ENCODE peak calls at places on chromosomes 11 and 22, in eight cellular contexts. P is heart right ventricle, E is transverse colon, B is H1, L is A549, Y is Karpas-422, M is MM.1S, U is IMR-90. C is an unnamed sample. For H3K4me1, the result is how much of the 10 kb centered on the place peaks cover.

GRCh38 chr11:14669958-14670357 is 26.4 kb downstream of the PDE3B start:
- DNase-seq in L (no peak), M (no peak), B (no peak), P (no peak), Y (no peak), E (no peak), U (no peak), C (no peak)

GRCh38 chr22:49968313-49968830 is 7.8 kb downstream of the PIM3 start:
- DNase-seq in B (no peak), M (peak), U (no peak), Y (no peak), P (peak), L (no peak), E (no peak), C (no peak)

GRCh38 chr22:35785181-35785923 is 67.7 kb downstream of the APOL5 start:
- DNase-seq in Y (no peak), M (no peak), U (no peak), B (no peak), E (no peak), P (no peak), L (no peak), C (no peak)

GRCh38 chr22:47626428-47627390 is 864.3 kb downstream of the TBC1D22A start:
- DNase-seq in E (no peak), P (no peak), M (peak), Y (peak), L (peak), U (no peak), B (no peak), C (no peak)

GRCh38 chr11:64234840-64235379 is 526 bp downstream of the VEGFB start:
- DNase-seq in Y (peak), E (peak), P (peak), L (no peak), U (no peak), M (peak), B (no peak), C (no peak)

GRCh38 chr11:94869186-94869585 is 101.0 kb downstream of the AMOTL1 start:
- DNase-seq in P (no peak), U (no peak), B (no peak), L (no peak), M (no peak), E (no peak), Y (no peak), C (no peak)

GRCh38 chr11:118305726-118306125 is 1.2 kb downstream of the CD3E start:
- DNase-seq in U (no peak), L (no peak), Y (no peak), E (no peak), P (no peak), M (no peak), B (no peak), C (no peak)

GRCh38 chr11:8287297-8288070 is 23.8 kb upstream of the LMO1 start:
- DNase-seq in L (no peak), Y (no peak), E (no peak), U (no peak), M (no peak), P (no peak), B (no peak), C (no peak)

GRCh38 chr11:9842923-9843322 is 179.0 kb downstream of the SWAP70 start:
- DNase-seq in M (no peak), P (no peak), L (no peak), B (no peak), U (no peak), Y (no peak), E (no peak), C (no peak)

GRCh38 chr11:1205987-1206331 is 16.9 kb upstream of the MUC5B start:
- DNase-seq in L (no peak), M (no peak), U (no peak), E (no peak), Y (no peak), P (no peak), B (no peak), C (no peak)

GRCh38 chr22:41541484-41541883 is 2.8 kb downstream of the POLR3H start:
- DNase-seq in Y (no peak), B (no peak), M (no peak), U (no peak), E (no peak), L (no peak), P (no peak), C (no peak)

GRCh38 chr11:46121724-46122477 is 647 bp upstream of the PHF21A start:
- DNase-seq in E (peak), M (peak), L (peak), P (peak), U (peak), B (no peak), Y (peak), C (no peak)

GRCh38 chr22:24421428-24421931 is 5.9 kb upstream of the ADORA2A start:
- DNase-seq in U (no peak), Y (peak), E (no peak), M (peak), B (peak), P (no peak), L (peak), C (no peak)

GRCh38 chr22:26367402-26368245 is 61.4 kb upstream of the ASPHD2 start:
- DNase-seq in B (no peak), P (no peak), U (peak), L (peak), Y (peak), E (peak), M (peak), C (peak)

DNA sequence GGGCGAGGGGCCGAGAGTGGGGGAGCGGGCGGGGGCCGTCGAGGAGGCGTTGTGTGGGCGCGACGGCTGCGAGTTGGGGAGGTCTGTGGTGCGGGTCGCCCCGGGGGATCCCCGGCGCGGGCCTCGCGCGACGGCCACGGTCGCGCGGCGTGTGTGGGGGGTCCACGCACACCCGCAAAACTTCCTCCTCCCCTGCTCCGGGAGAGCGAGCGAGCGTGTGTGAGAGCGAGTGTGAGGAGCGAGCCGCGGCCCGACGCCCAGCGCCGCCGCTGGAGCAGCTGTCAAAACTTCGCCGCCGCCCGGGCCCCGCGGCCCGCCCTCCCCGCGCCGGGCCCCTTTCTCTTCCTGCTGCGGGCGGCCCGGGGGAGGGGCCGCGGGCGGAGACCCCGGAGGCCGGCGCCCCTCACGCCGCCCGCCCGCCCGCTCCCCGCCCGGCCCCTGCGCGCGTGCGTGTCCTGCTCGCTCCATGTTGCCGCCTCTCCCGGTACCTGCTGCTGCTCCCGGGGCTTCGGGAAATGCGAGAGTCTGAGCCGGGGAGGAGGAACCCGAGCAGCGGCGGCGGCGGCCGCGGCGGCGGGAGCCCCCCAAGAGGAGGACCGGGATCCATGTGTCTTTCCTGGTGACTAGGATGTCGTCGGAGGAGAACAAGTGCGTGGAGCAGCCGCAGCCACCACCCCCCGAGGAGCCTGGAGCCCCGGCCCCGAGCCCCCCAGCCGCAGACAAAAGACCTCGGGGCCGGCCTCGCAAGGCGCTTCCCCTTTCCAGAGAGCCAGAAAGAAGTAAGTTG is 9.0 kb upstream of the CCT8L2 start:
- DNase-seq in E (no peak), B (no peak), M (no peak), U (no peak), P (peak), Y (no peak), L (no peak), C (no peak)
- H3K27ac ChIP-seq in E (peak), B (no peak), M (no peak), U (no peak), P (no peak), Y (no peak), L (no peak), C (no peak)

DNA sequence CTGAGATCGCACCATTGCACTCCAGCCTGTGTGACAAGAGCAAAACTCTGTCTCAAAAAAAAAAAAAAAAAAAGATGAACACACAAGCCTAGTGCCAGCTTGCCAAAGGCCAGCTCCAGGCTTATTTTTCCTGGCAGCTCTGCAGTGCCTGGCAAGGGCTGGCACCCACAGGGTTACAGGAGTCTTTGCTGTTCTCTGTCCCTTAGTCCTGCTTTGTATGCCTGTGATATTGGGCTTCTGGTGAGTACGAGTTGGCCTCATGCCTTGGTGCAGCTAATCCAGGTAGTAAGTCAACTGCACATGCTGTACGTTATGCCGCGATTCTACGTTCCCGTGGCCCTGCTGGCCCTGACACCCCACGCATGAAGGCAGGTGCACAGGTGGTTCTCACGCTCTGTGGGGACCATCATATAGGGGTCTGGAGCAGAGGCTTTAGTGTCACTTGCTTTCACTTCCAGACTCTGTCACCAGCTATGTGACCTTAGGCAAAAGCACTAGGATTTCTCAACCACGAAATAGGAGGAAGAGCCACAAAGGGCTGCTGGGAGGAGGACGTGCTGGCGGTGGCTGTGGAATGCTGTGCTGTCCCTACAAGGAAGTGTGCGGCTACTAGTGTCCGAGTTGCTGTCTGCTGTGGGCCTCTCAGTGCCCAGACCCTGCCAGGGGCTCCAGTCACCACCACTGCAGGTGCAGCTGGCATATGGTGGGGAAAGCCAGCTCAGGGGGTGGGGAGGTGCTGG is 21.4 kb upstream of the RASL10A start:
- DNase-seq in B (no peak), E (no peak), U (no peak), M (no peak), L (no peak), P (no peak), Y (no peak), C (no peak)
- H3K4me1 ChIP-seq in B (under half), E (under half), U (under half), M (under half), L (under half), P (under half), Y (under half), C (under half)

DNA sequence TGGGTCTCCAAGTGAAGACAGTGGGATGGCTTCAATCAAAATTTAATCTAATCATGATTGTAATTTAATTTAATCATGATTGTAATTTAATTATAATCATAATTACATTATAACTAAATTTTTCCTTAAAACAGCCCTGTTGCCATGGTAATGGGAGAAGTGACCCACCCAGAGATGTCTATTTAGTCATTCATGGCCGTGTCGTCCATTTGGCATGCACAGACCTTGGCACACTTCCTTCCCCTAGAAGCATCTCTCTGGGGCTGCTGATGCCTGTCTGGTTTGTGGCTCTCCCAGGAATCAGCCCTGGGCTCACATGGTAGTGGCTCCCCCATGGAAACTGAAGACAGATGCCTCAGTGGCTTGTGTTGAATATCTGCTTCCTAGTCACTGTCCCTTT is 27.0 kb downstream of the P4HA3 start:
- DNase-seq in Y (no peak), E (no peak), M (no peak), P (no peak), B (no peak), L (no peak), U (peak), C (no peak)
- H3K27ac ChIP-seq in Y (no peak), E (no peak), M (no peak), P (no peak), B (no peak), L (peak), U (peak), C (no peak)

GRCh38 chr11:72369786-72370185 is 64.5 kb downstream of the CLPB start:
- DNase-seq in L (no peak), Y (no peak), P (no peak), E (no peak), B (no peak), M (no peak), U (no peak), C (no peak)

GRCh38 chr11:72375241-72375640 is 59.1 kb downstream of the CLPB start:
- DNase-seq in Y (no peak), E (no peak), P (no peak), U (no peak), M (no peak), L (no peak), B (no peak), C (no peak)

GRCh38 chr11:72370201-72370600 is 64.1 kb downstream of the CLPB start:
- DNase-seq in Y (no peak), U (no peak), E (no peak), P (no peak), M (no peak), B (no peak), L (no peak), C (no peak)

GRCh38 chr11:72377596-72377995 is 56.7 kb downstream of the CLPB start:
- DNase-seq in L (no peak), U (no peak), B (no peak), E (no peak), M (no peak), P (no peak), Y (no peak), C (no peak)

DNA sequence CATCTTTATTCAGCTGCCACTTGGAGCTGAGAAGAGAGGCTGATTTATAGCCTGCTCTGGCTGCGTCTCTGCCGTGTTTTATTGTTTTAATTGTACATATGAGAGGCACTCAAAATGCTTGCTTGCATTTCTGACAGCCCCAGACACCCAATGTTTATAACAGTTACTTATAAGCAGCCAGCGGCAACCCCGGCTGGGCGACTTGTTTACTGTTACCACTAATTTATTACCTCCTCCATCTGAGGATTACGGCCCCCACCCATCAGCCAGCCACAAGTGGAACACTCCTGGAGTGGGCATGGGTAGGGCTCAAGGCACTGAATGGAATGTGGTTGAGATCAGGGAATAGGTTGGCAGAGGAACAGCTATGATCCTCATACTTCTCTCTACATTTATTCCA is 61.2 kb downstream of the CLPB start:
- DNase-seq in E (no peak), U (no peak), Y (no peak), P (no peak), L (no peak), M (no peak), B (no peak), C (no peak)
- H3K4me1 ChIP-seq in E (under half), U (under half), Y (under half), P (under half), L (under half), M (under half), B (under half), C (under half)

GRCh38 chr22:21652547-21653545 is 10.7 kb downstream of the SDF2L1 start:
- DNase-seq in E (no peak), L (no peak), B (no peak), U (no peak), Y (peak), M (no peak), P (no peak), C (no peak)
- H3K27ac ChIP-seq in E (no peak), L (peak), B (peak), U (peak), Y (peak), M (no peak), P (no peak), C (no peak)

C was measured in iPS DF 6.9.